ENCODE peak calls at places on chromosomes 11 and 22, in six cellular contexts. D is fibroblast of lung, C is IMR-90, V is SK-N-SH, H is K562, N is hepatocyte. Z is an unnamed sample.

GRCh38 chr11:76729214-76729613 is 53.9 kb upstream of the TSKU start:
- DNase-seq in N (no peak), V (no peak), C (no peak), D (no peak), H (no peak), Z (no peak)

GRCh38 chr11:134633276-134633675 is 221.2 kb upstream of the B3GAT1 start:
- DNase-seq in C (no peak), D (no peak), H (no peak), N (no peak), V (no peak), Z (no peak)

GRCh38 chr11:69086152-69086551 is 37.4 kb downstream of the TPCN2 start:
- DNase-seq in C (no peak), D (peak), V (no peak), H (no peak), N (no peak), Z (no peak)

GRCh38 chr11:65858354-65859133 is 564 bp upstream of the CFL1 start:
- DNase-seq in V (no peak), N (no peak), D (no peak), H (no peak), C (no peak), Z (peak)

GRCh38 chr11:44007746-44008501 is 39.9 kb upstream of the ACCSL start:
- DNase-seq in N (no peak), V (no peak), C (no peak), D (no peak), H (no peak), Z (peak)

GRCh38 chr22:46942816-46943783 is 180.7 kb downstream of the TBC1D22A start:
- DNase-seq in V (no peak), N (no peak), C (no peak), H (no peak), D (no peak), Z (no peak)

GRCh38 chr11:116311141-116311540 is 461.6 kb downstream of the BUD13 start:
- DNase-seq in C (no peak), D (no peak), N (no peak), V (peak), H (no peak), Z (no peak)

GRCh38 chr11:15216678-15217077 is 102.0 kb downstream of the INSC start:
- DNase-seq in H (peak), N (no peak), D (no peak), V (no peak), C (no peak), Z (no peak)

GRCh38 chr11:71127806-71128205 is 124.6 kb downstream of the SHANK2 start:
- DNase-seq in H (no peak), D (no peak), N (no peak), C (no peak), V (no peak), Z (no peak)

GRCh38 chr11:43576834-43577521 is 103.6 kb upstream of the HSD17B12 start:
- DNase-seq in C (peak), H (peak), N (peak), D (peak), V (peak), Z (peak)

GRCh38 chr11:14905104-14906033 is 13.3 kb upstream of the CYP2R1 start:
- DNase-seq in C (peak), H (no peak), D (peak), V (peak), N (peak), Z (no peak)

GRCh38 chr11:18374956-18375355 is 19.4 kb upstream of the LDHA start:
- DNase-seq in N (no peak), D (no peak), H (no peak), C (no peak), V (no peak), Z (no peak)

GRCh38 chr11:115499891-115500290 is 4.3 kb downstream of the CADM1 start:
- DNase-seq in V (no peak), N (no peak), C (no peak), H (no peak), D (no peak), Z (no peak)

GRCh38 chr11:134380229-134380628 is 31.8 kb downstream of the B3GAT1 start:
- DNase-seq in H (no peak), N (no peak), C (no peak), D (no peak), V (no peak), Z (no peak)

GRCh38 chr22:46421272-46421671 is 85.8 kb downstream of the TRMU start:
- DNase-seq in D (no peak), N (no peak), V (no peak), H (no peak), C (no peak), Z (no peak)

GRCh38 chr11:9533736-9534473 is 39.6 kb upstream of the WEE1 start:
- DNase-seq in H (no peak), D (no peak), N (no peak), V (no peak), C (no peak), Z (no peak)

GRCh38 chr11:120932305-120932905 is 91.5 kb upstream of the TBCEL start:
- DNase-seq in N (no peak), D (no peak), V (peak), C (no peak), H (no peak), Z (no peak)

GRCh38 chr11:120929090-120929489 is 94.8 kb upstream of the TBCEL start:
- DNase-seq in C (no peak), D (no peak), H (no peak), N (no peak), V (no peak), Z (no peak)

GRCh38 chr11:120928506-120929062 is 95.3 kb upstream of the TBCEL start:
- DNase-seq in V (no peak), N (no peak), H (no peak), D (no peak), C (no peak), Z (no peak)

GRCh38 chr11:120929664-120930154 is 94.2 kb upstream of the TBCEL start:
- DNase-seq in H (peak), V (peak), D (peak), N (peak), C (peak), Z (peak)

GRCh38 chr11:120931057-120931779 is 92.7 kb upstream of the TBCEL start:
- DNase-seq in C (no peak), N (no peak), D (no peak), V (no peak), H (no peak), Z (no peak)
- TF ChIP-seq CTCF in C (no peak), N (no peak), D (no peak), V (no peak), H (peak), Z (no peak)

DNA sequence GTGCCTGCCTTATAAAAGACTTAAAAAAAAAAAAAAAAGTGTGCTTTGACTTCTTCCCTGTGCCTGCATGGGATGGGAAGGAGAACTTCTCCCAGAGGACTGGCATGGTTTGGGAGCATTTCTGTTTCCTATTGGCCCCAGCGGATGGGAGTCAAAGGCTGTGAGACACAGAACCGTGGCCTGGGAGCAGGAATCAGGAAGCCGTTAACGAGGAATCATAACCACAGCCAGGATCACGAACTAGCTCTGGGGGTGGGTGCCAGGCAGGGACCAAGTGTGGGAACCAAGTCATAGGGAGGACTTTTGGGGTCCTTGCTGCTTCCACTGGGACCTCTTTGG is 526 bp downstream of the C1QTNF6 start:
- DNase-seq in H (no peak), V (peak), C (peak), N (no peak), D (no peak), Z (peak)
- H3K4me3 ChIP-seq in H (no peak), V (peak), C (peak), N (peak), D (peak), Z (peak)

DNA sequence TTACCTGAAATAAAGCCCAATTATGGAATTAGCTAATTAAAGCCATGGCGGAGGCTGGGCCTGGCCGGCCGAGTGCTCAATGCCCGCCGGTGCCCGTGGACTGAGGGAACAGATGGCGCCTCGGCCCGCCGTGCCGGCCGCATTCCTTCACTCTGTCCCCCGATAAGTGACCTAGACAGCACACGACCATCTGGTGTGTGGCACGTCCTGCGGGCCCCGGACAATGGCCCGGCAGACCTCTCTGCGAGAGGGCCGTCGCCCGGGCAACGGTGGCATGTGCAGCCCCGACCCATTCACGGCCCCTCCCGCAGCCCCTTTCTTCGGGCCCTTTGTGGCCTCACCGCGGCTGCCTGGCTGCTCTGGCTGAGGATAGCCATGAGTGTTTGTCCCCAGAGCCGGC is 35.2 kb downstream of the CDKN1C start:
- DNase-seq in D (no peak), N (no peak), V (no peak), H (no peak), C (no peak), Z (no peak)
- H2AFZ ChIP-seq in D (no peak), N (no peak), V (no peak), H (no peak), C (no peak), Z (no peak)

DNA sequence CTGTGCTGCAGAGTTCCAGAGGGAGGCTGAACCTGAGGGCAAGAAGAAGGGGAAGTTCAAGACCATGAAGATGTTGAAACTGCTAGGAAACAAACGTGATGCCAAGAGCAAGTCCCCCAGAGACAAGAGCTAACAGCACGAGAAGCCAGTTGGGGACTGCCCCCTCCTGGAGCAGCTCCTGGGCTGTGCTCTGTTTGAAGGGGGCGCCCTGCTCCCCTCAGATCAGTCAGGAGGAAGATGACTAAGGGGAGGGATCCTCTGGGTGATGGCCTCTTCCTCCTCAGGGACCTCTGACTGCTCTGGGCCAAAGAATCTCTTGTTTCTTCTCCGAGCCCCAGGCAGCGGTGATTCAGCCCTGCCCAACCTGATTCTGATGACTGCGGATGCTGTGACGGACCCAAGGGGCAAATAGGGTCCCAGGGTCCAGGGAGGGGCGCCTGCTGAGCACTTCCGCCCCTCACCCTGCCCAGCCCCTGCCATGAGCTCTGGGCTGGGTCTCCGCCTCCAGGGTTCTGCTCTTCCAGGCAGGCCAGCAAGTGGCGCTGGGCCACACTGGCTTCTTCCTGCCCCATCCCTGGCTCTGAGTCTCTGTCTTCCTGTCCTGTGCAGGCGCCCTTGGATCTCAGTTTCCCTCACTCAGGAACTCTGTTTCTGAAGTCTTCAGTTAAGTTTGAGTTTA is 12.6 kb downstream of the C22orf23 start:
- DNase-seq in V (no peak), N (peak), D (no peak), H (no peak), C (no peak), Z (no peak)
- TF ChIP-seq CTCF in V (no peak), N (no peak), D (no peak), H (no peak), C (no peak), Z (no peak)

DNA sequence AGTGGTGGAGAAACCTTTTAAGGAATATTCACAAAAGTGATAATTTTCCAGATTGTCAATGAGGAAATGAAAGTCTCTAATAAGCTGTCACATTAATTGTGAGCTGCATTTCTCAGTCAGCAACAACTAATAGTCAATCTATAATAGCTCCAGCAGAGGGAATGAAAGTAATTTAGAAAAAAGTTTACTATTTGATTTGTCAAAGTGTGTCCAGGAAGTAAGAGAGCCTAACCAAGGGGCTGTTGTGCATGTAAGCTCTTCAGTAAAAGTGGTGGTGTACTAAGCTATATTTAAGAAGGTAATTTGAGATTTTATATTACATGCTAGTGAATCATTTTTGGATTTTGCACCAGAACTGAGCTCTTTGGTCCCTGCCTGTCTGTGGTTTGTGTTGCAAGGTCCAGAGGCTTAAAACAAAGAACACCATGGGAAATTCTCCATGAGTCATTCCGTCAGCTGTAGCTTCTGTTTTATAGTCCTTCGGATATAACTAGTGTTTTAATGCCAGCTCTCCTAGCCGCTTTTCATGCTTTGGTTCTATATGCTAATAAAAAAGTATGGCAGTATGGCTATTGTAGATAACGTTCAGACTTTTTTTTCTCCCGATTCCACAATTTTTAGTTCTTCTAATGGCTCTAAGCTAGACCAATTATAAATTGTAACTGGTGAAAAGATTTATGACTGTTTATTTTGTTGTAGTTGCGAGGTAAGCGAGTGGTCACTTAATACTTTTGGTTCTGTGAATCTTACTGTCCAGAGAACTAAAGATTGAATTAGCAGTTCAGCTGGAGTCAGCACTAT is 64.6 kb downstream of the ARHGEF12 start:
- DNase-seq in N (peak), H (peak), C (peak), V (no peak), D (peak), Z (peak)
- H3K4me3 ChIP-seq in N (peak), H (no peak), C (peak), V (peak), D (peak), Z (peak)

GRCh38 chr22:37421468-37421877 is 5.8 kb downstream of the ELFN2 start:
- DNase-seq in D (no peak), H (no peak), N (no peak), V (no peak), C (no peak), Z (no peak)

GRCh38 chr22:37418627-37419369 is 8.5 kb downstream of the ELFN2 start:
- DNase-seq in N (no peak), H (no peak), D (no peak), C (no peak), V (no peak), Z (no peak)

GRCh38 chr22:37419916-37420655 is 7.2 kb downstream of the ELFN2 start:
- DNase-seq in C (peak), V (peak), N (peak), D (no peak), H (no peak), Z (peak)

GRCh38 chr22:37419370-37419915 is 7.8 kb downstream of the ELFN2 start:
- DNase-seq in V (no peak), D (no peak), H (no peak), N (no peak), C (no peak), Z (no peak)

DNA sequence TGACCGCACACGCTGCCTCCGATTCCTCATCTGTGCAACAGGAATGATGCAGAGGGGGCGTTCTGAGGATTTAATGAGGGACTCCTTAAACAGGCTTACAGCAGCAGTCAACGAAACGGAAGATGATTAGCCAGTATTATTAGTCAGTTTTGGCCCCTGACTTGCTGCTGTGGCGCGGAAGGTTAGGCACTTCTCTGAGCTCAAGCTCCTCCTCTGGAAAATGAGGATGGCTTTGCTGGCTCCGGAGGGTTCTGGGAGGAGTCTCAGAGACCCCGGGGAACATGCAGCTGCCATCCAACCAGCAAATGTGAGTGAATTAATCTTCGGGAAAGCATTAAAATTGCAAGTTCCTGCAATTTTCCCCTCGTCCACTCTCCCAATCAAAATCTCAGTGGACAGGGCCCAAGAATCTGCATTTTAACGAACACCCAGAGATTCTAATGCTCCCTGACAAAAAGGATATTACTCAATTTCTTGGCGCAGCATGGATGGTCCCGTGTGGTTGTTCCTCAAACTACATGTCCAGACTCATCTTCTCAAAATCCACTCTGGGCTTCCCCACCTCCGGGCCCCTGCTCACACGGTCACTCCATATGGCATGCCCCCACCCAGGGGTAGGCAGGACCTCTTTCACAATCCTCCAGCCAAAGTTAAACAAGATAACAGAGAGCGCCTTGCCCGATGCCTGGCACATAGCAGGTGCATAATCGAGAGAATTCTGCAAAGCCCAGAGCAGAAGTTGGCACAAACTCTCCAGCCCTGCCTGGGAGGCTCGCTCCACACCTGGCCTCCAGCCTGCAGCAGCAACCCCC is 6.4 kb downstream of the ELFN2 start:
- DNase-seq in H (no peak), D (no peak), N (no peak), V (no peak), C (peak), Z (no peak)
- H2AFZ ChIP-seq in H (no peak), D (no peak), N (no peak), V (no peak), C (peak), Z (peak)

GRCh38 chr11:7546324-7546791 is 32.6 kb downstream of the PPFIBP2 start:
- DNase-seq in H (no peak), C (peak), D (no peak), V (no peak), N (no peak), Z (peak)

GRCh38 chr11:7549681-7550080 is 35.9 kb downstream of the PPFIBP2 start:
- DNase-seq in C (no peak), V (no peak), N (no peak), D (no peak), H (no peak), Z (no peak)

GRCh38 chr11:7547687-7548086 is 33.9 kb downstream of the PPFIBP2 start:
- DNase-seq in D (no peak), H (no peak), V (no peak), N (no peak), C (no peak), Z (no peak)

GRCh38 chr11:7547091-7547490 is 33.3 kb downstream of the PPFIBP2 start:
- DNase-seq in H (no peak), C (no peak), D (no peak), V (no peak), N (no peak), Z (no peak)

DNA sequence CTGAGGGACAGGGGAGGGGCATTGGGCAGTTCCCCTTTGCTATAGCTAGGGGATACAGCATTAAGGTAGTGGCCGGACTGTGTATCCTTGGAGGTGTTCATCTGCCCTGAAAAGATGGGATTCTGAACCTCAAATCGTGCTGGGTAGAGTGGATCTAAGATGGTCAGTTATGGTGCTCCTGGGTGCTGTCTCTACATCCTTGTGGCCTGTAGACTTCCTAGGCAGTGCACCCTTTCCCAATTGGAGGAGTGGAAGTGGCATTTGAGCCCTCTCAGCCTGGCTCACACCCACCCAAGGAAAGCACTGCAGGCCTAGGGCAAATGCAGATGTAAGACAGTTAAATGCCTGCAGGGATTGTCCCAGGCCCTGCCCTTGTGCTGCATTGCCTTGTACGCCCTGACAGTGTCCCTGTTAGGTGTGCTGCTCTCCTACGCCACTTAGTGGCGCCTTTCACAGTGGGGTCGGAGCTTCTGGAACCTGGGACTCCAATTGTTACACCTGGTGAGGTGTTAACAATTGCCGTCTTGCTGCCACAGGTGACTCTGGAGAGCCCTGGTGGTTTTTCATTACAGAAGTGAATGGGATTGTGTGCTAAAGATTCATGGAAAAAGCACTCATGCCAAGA is 35.0 kb downstream of the PPFIBP2 start:
- DNase-seq in D (no peak), C (no peak), V (no peak), H (peak), N (peak), Z (peak)
- TF ChIP-seq CTCF in D (no peak), C (no peak), V (peak), H (peak), N (peak), Z (peak)

GRCh38 chr11:114164546-114164945 is 105.0 kb downstream of the ZBTB16 start:
- DNase-seq in H (no peak), N (no peak), V (no peak), C (no peak), D (no peak), Z (no peak)

GRCh38 chr11:114162719-114163123 is 103.2 kb downstream of the ZBTB16 start:
- DNase-seq in V (peak), C (peak), H (no peak), N (peak), D (peak), Z (peak)

GRCh38 chr11:114161486-114162250 is 102.2 kb downstream of the ZBTB16 start:
- DNase-seq in C (no peak), N (no peak), D (no peak), V (no peak), H (no peak), Z (no peak)

GRCh38 chr11:114163830-114164401 is 104.4 kb downstream of the ZBTB16 start:
- DNase-seq in C (no peak), H (no peak), N (peak), D (peak), V (no peak), Z (no peak)

GRCh38 chr11:114163231-114163631 is 103.7 kb downstream of the ZBTB16 start:
- DNase-seq in V (no peak), H (no peak), D (no peak), N (peak), C (peak), Z (peak)
- H3K4me3 ChIP-seq in V (no peak), H (no peak), D (peak), N (no peak), C (no peak), Z (peak)

Z was measured in PC-3.